ENCODE peak calls at places on chromosomes 3 and 15, in five cellular contexts. L is activated T-cell treated with anti-CD3 and anti-CD28 coated beads for 24 hours, Y is non-pigmented ciliary epithelial cell, D is mesenchymal stem cell, M is C1 segment of cervical spinal cord. U is an unnamed sample.
A peak's percentile ranks its signal among the peaks of the same experiment; 100 is the strongest.

GRCh38 chr3:188383763-188384162 is 229.8 kb downstream of the LPP start:
- DNase-seq in D (no peak), Y (no peak), L (no peak), M (no peak), U (no peak)

GRCh38 chr3:63863150-63864007 is at the start of the genes ATXN7 and THOC7:
- DNase-seq in Y (no peak), M (peak; percentile 72), D (peak; percentile 74), L (peak; percentile 62), U (peak; percentile 44)

GRCh38 chr3:45480871-45481270 is 92.5 kb downstream of the LARS2 start:
- DNase-seq in D (no peak), Y (no peak), L (no peak), M (no peak), U (no peak)

GRCh38 chr3:89268059-89268458 is 160.6 kb downstream of the EPHA3 start:
- DNase-seq in L (no peak), M (no peak), Y (no peak), D (no peak), U (no peak)

GRCh38 chr3:156017636-156018035 is 102.7 kb upstream of the KCNAB1 start:
- DNase-seq in M (no peak), L (no peak), D (no peak), Y (no peak), U (peak; percentile 5)

GRCh38 chr3:32873491-32874130 is 55.8 kb downstream of the TRIM71 start:
- DNase-seq in D (no peak), L (no peak), M (no peak), Y (no peak), U (no peak)

GRCh38 chr15:67803299-67803698 is 22.0 kb upstream of the SKOR1 start:
- DNase-seq in Y (no peak), M (no peak), L (no peak), D (no peak), U (no peak)

GRCh38 chr3:127253491-127253890 is 34.4 kb downstream of the PRR20G start:
- DNase-seq in M (no peak), Y (no peak), L (no peak), D (no peak), U (no peak)

GRCh38 chr3:53161820-53162671 is 1.0 kb downstream of the PRKCD start:
- DNase-seq in M (no peak), Y (no peak), L (peak; percentile 26), D (peak; percentile 59), U (no peak)

GRCh38 chr3:13890377-13891016 is 10.6 kb upstream of the WNT7A start:
- DNase-seq in L (no peak), Y (no peak), M (no peak), D (no peak), U (no peak)

GRCh38 chr3:107965141-107965540 is 125.7 kb downstream of the CD47 start:
- DNase-seq in Y (no peak), D (no peak), M (no peak), L (no peak), U (no peak)

GRCh38 chr3:58321791-58322190 is 10.9 kb upstream of the PXK start:
- DNase-seq in Y (no peak), D (no peak), M (no peak), L (no peak), U (no peak)

GRCh38 chr3:69370945-69371301 is 15.0 kb downstream of the FRMD4B start:
- DNase-seq in L (no peak), M (no peak), D (no peak), Y (no peak), U (no peak)

GRCh38 chr3:134768116-134768515 is 26.9 kb upstream of the EPHB1 start:
- DNase-seq in D (no peak), L (no peak), Y (no peak), M (no peak), U (no peak)

GRCh38 chr3:147200545-147200944 is 205.8 kb downstream of the ZIC4 start:
- DNase-seq in M (no peak), L (no peak), D (peak; percentile 60), Y (peak; percentile 30), U (no peak)

GRCh38 chr15:51322622-51323296 is 15.6 kb downstream of the CYP19A1 start:
- DNase-seq in L (no peak), M (no peak), Y (no peak), D (no peak), U (no peak)

GRCh38 chr3:141070727-141071357 is 19.7 kb downstream of the SPSB4 start:
- DNase-seq in L (no peak), Y (no peak), M (no peak), D (no peak), U (no peak)

GRCh38 chr3:174955513-174956001 is 96.4 kb downstream of the NAALADL2 start:
- DNase-seq in M (no peak), L (no peak), Y (peak; percentile 40), D (peak; percentile 34), U (no peak)

U was measured in amygdala.